ENCODE peak calls at places on chromosome 15, in four cellular contexts. One of them, this sample, is unnamed.

GRCh38 chr15:65460948-65461347 is 38.2 kb upstream of the IGDCC4 start:
- DNase-seq in Panc1: no peak
- DNase-seq in BJ: no peak
- DNase-seq in fibroblast of the aortic adventitia: no peak
- DNase-seq in this sample: no peak

GRCh38 chr15:62779041-62779810 is 263.3 kb upstream of the TPM1 start:
- DNase-seq in Panc1: no peak
- DNase-seq in BJ: no peak
- DNase-seq in fibroblast of the aortic adventitia: peak
- DNase-seq in this sample: no peak

GRCh38 chr15:42355291-42355690 is 4.0 kb upstream of the CAPN3 start:
- DNase-seq in Panc1: no peak
- DNase-seq in BJ: no peak
- DNase-seq in fibroblast of the aortic adventitia: no peak
- DNase-seq in this sample: no peak

GRCh38 chr15:57041416-57041815 is 123.0 kb downstream of the TCF12 start:
- DNase-seq in Panc1: no peak
- DNase-seq in BJ: no peak
- DNase-seq in fibroblast of the aortic adventitia: no peak
- DNase-seq in this sample: no peak

GRCh38 chr15:65067645-65068416 is at the start of gene RASL12:
- DNase-seq in Panc1: no peak
- DNase-seq in BJ: no peak
- DNase-seq in fibroblast of the aortic adventitia: no peak
- DNase-seq in this sample: no peak

GRCh38 chr15:64894395-64895056 is 17.2 kb upstream of the ANKDD1A start:
- DNase-seq in Panc1: no peak
- DNase-seq in BJ: no peak
- DNase-seq in fibroblast of the aortic adventitia: no peak
- DNase-seq in this sample: no peak

GRCh38 chr15:101028772-101029438 is 109.7 kb downstream of the LRRK1 start:
- DNase-seq in Panc1: no peak
- DNase-seq in BJ: no peak
- DNase-seq in fibroblast of the aortic adventitia: no peak
- DNase-seq in this sample: no peak

GRCh38 chr15:85625856-85626255 is 168.9 kb downstream of the KLHL25 start:
- DNase-seq in Panc1: no peak
- DNase-seq in BJ: no peak
- DNase-seq in fibroblast of the aortic adventitia: peak
- DNase-seq in this sample: no peak

GRCh38 chr15:48602358-48603122 is 43.0 kb downstream of the FBN1 start:
- DNase-seq in Panc1: no peak
- DNase-seq in BJ: peak
- DNase-seq in fibroblast of the aortic adventitia: peak
- DNase-seq in this sample: no peak

GRCh38 chr15:81418891-81419290 is 44.9 kb upstream of the TMC3 start:
- DNase-seq in Panc1: no peak
- DNase-seq in BJ: no peak
- DNase-seq in fibroblast of the aortic adventitia: no peak
- DNase-seq in this sample: no peak

GRCh38 chr15:80934761-80935221 is 54.8 kb downstream of the MESD start:
- DNase-seq in Panc1: no peak
- DNase-seq in BJ: no peak
- DNase-seq in fibroblast of the aortic adventitia: peak
- DNase-seq in this sample: peak

GRCh38 chr15:82660378-82660777 is 13.2 kb upstream of the CPEB1 start:
- DNase-seq in Panc1: no peak
- DNase-seq in BJ: no peak
- DNase-seq in fibroblast of the aortic adventitia: no peak
- DNase-seq in this sample: no peak

GRCh38 chr15:73927476-73928240 is 1.4 kb downstream of the LOXL1 start:
- DNase-seq in Panc1: no peak
- DNase-seq in BJ: no peak
- DNase-seq in fibroblast of the aortic adventitia: peak
- DNase-seq in this sample: no peak

GRCh38 chr15:71755571-71755970 is 54.8 kb upstream of the NR2E3 start:
- DNase-seq in Panc1: no peak
- DNase-seq in BJ: no peak
- DNase-seq in fibroblast of the aortic adventitia: no peak
- DNase-seq in this sample: no peak

GRCh38 chr15:22229971-22230815 is 149.9 kb downstream of the OR4M2 start:
- DNase-seq in Panc1: no peak
- DNase-seq in BJ: no peak
- DNase-seq in fibroblast of the aortic adventitia: no peak
- DNase-seq in this sample: no peak

GRCh38 chr15:99340347-99340746 is 89.1 kb downstream of the LRRC28 start:
- DNase-seq in Panc1: no peak
- DNase-seq in BJ: no peak
- DNase-seq in fibroblast of the aortic adventitia: no peak
- DNase-seq in this sample: no peak

GRCh38 chr15:93031103-93031464 is 57.9 kb downstream of the RGMA start:
- DNase-seq in Panc1: no peak
- DNase-seq in BJ: no peak
- DNase-seq in fibroblast of the aortic adventitia: no peak
- DNase-seq in this sample: no peak

GRCh38 chr15:69132935-69133861 is 27.2 kb upstream of the GLCE start:
- DNase-seq in Panc1: no peak
- DNase-seq in BJ: no peak
- DNase-seq in fibroblast of the aortic adventitia: no peak
- DNase-seq in this sample: no peak

GRCh38 chr15:39669671-39670070 is 88.8 kb downstream of the THBS1 start:
- DNase-seq in Panc1: no peak
- DNase-seq in BJ: no peak
- DNase-seq in fibroblast of the aortic adventitia: no peak
- DNase-seq in this sample: no peak

GRCh38 chr15:71444866-71445590 is 329.8 kb downstream of the THSD4 start:
- DNase-seq in Panc1: no peak
- DNase-seq in BJ: no peak
- DNase-seq in fibroblast of the aortic adventitia: no peak
- DNase-seq in this sample: no peak

GRCh38 chr15:88617790-88618189 is 3.4 kb upstream of the AEN start:
- DNase-seq in Panc1: no peak
- DNase-seq in BJ: no peak
- DNase-seq in fibroblast of the aortic adventitia: no peak
- DNase-seq in this sample: no peak

GRCh38 chr15:79332824-79333510 is 22.1 kb downstream of the TMED3 start:
- DNase-seq in Panc1: no peak
- DNase-seq in BJ: no peak
- DNase-seq in fibroblast of the aortic adventitia: no peak
- DNase-seq in this sample: no peak

GRCh38 chr15:65326109-65326508 is 21.6 kb downstream of the RNU5B-1 start:
- DNase-seq in Panc1: no peak
- DNase-seq in BJ: no peak
- DNase-seq in fibroblast of the aortic adventitia: no peak
- DNase-seq in this sample: no peak

GRCh38 chr15:71186267-71186666 is 71.0 kb downstream of the THSD4 start:
- DNase-seq in Panc1: no peak
- DNase-seq in BJ: no peak
- DNase-seq in fibroblast of the aortic adventitia: no peak
- DNase-seq in this sample: no peak

GRCh38 chr15:33742807-33743206 is 225.5 kb upstream of the CHRM5 start:
- DNase-seq in Panc1: no peak
- DNase-seq in BJ: peak
- DNase-seq in fibroblast of the aortic adventitia: peak
- DNase-seq in this sample: peak

GRCh38 chr15:40680151-40680550 is 14.8 kb upstream of the RAD51 start:
- DNase-seq in Panc1: no peak
- DNase-seq in BJ: no peak
- DNase-seq in fibroblast of the aortic adventitia: no peak
- DNase-seq in this sample: no peak

GRCh38 chr15:38514601-38515000 is 50.0 kb downstream of the RASGRP1 start:
- DNase-seq in Panc1: no peak
- DNase-seq in BJ: no peak
- DNase-seq in fibroblast of the aortic adventitia: no peak
- DNase-seq in this sample: no peak

GRCh38 chr15:38708672-38709188 is 144.1 kb upstream of the RASGRP1 start:
- DNase-seq in Panc1: no peak
- DNase-seq in BJ: no peak
- DNase-seq in fibroblast of the aortic adventitia: no peak
- DNase-seq in this sample: no peak

GRCh38 chr15:100831466-100831865 is 48.2 kb upstream of the ALDH1A3 start:
- DNase-seq in Panc1: no peak
- DNase-seq in BJ: no peak
- DNase-seq in fibroblast of the aortic adventitia: no peak
- DNase-seq in this sample: no peak

GRCh38 chr15:92069308-92070244 is 216.1 kb downstream of the SLCO3A1 start:
- DNase-seq in Panc1: no peak
- DNase-seq in BJ: peak
- DNase-seq in fibroblast of the aortic adventitia: peak
- DNase-seq in this sample: peak

GRCh38 chr15:39721893-39722292 is 60.7 kb downstream of the FSIP1 start:
- DNase-seq in Panc1: no peak
- DNase-seq in BJ: no peak
- DNase-seq in fibroblast of the aortic adventitia: no peak
- DNase-seq in this sample: no peak

DNA sequence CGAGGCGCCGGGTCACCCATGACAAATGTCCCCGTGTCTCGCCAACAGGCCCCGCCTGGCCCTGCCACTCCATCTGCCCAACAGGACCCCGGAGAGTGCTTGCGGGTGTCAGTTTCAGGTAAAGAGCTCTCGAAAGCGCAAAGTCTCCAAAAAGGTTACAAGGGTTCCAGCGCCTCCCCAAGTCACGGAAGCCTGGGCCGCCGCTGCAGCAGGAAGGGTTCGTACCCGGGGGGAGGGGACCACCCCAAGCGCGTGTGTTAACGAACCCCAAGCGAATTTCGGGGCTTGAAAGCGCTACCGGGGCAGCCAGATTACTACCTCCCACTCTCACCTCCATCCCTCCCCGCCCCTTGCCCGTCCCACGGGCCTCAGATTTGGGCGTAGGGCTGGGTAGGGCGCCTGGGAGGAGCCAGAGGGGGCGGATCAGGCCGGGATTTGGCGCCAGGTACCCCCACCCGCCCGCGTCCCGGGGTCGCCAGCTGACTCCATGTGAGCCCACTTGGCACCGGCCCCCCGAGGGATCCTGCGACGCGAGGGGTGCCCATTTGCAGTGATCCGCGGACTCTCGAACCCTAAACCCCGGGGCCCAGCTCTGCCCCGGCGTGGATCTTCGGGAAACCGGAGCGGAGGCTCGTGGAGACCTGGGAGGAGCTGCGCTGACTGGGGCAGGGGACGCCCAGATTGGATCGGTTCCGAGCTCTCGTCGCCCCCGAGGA is 85.9 kb downstream of the NR2F2 start:
- DNase-seq in Panc1: no peak
- DNase-seq in BJ: no peak
- DNase-seq in fibroblast of the aortic adventitia: no peak
- DNase-seq in this sample: no peak
- H3K4me3 ChIP-seq in Panc1: no peak
- H3K4me3 ChIP-seq in BJ: no peak
- H3K4me3 ChIP-seq in fibroblast of the aortic adventitia: no peak
- H3K4me3 ChIP-seq in this sample: peak

DNA sequence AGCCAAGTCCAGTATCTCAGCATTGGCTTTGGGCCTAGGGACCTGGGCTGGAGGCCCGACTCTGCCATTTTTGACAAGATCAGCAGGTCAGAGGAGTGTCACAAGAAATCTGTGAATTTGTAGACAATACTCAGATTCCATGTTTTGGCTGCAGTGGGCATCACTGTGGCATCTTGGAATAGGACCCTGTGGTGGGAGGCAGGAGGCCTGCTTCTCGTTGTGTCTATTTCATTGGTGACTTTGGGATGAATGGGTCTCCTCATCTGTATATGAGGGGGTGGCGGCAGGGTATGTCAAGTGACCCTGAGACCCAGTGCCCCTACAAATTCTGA is 3.3 kb downstream of the C15orf39 start:
- DNase-seq in Panc1: no peak
- DNase-seq in BJ: no peak
- DNase-seq in fibroblast of the aortic adventitia: no peak
- DNase-seq in this sample: no peak
- TF ChIP-seq CTCF in Panc1: no peak
- TF ChIP-seq CTCF in BJ: no peak
- TF ChIP-seq CTCF in fibroblast of the aortic adventitia: no peak
- TF ChIP-seq CTCF in this sample: no peak

DNA sequence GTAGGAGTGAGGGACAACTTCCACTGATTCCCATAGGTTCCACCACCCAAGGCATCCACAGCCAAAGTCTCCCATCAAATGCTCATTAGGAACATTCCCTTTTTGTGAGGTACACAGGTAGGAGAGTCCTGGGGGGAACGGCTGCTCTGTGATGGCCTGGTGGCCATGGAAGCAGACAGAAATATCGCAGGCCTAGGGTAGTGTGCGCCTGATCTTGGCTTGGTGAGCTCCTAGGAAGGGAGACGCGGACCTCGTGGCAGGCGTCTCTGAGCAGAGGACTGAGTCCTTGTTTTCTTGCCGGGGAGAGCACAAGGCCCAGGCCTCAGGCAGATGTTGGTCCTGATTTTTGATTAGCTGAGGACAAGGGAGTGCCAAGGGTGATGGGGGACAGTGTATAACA is 99.5 kb downstream of the SNRPN start:
- DNase-seq in Panc1: no peak
- DNase-seq in BJ: no peak
- DNase-seq in fibroblast of the aortic adventitia: no peak
- DNase-seq in this sample: no peak
- H3K4me3 ChIP-seq in Panc1: no peak
- H3K4me3 ChIP-seq in BJ: no peak
- H3K4me3 ChIP-seq in fibroblast of the aortic adventitia: no peak
- H3K4me3 ChIP-seq in this sample: no peak

GRCh38 chr15:58840048-58840447 is 68.9 kb downstream of the MINDY2 start:
- DNase-seq in Panc1: no peak
- DNase-seq in BJ: peak
- DNase-seq in fibroblast of the aortic adventitia: peak
- DNase-seq in this sample: no peak

GRCh38 chr15:58842713-58843396 is 71.8 kb downstream of the MINDY2 start:
- DNase-seq in Panc1: no peak
- DNase-seq in BJ: no peak
- DNase-seq in fibroblast of the aortic adventitia: no peak
- DNase-seq in this sample: no peak

DNA sequence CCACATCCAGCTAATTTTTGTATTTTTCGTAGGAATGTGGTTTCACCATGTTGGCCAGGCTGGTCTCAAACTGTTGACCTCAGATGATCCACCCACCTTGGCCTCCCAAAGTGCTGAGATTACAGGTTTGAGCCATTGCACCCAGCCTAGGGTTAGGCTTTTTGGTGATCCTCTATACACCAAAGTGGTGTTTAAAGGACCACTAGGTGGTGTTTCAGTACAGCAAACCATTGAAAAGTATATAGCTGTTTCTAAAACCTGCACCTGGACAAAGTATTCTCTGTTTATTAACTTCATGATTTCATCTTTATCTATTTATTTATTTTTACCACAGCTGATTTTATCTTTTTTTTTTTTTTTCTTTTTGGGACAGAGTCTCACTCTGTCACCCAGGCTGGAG is 68.4 kb downstream of the MINDY2 start:
- DNase-seq in Panc1: no peak
- DNase-seq in BJ: no peak
- DNase-seq in fibroblast of the aortic adventitia: peak
- DNase-seq in this sample: no peak
- TF ChIP-seq CTCF in Panc1: peak
- TF ChIP-seq CTCF in BJ: peak
- TF ChIP-seq CTCF in fibroblast of the aortic adventitia: peak
- TF ChIP-seq CTCF in this sample: peak

GRCh38 chr15:55481842-55482241 is 26.2 kb downstream of the DNAAF4 start:
- DNase-seq in Panc1: no peak
- DNase-seq in BJ: no peak
- DNase-seq in fibroblast of the aortic adventitia: no peak
- DNase-seq in this sample: no peak
- H3K4me3 ChIP-seq in Panc1: no peak
- H3K4me3 ChIP-seq in BJ: no peak
- H3K4me3 ChIP-seq in fibroblast of the aortic adventitia: no peak
- H3K4me3 ChIP-seq in this sample: no peak

GRCh38 chr15:67862771-67863441 is 23.1 kb upstream of the RNU6-1 start:
- DNase-seq in Panc1: no peak
- DNase-seq in BJ: no peak
- DNase-seq in fibroblast of the aortic adventitia: no peak
- DNase-seq in this sample: no peak
- TF ChIP-seq CTCF in Panc1: no peak
- TF ChIP-seq CTCF in BJ: no peak
- TF ChIP-seq CTCF in fibroblast of the aortic adventitia: no peak
- TF ChIP-seq CTCF in this sample: no peak

This sample was measured in epithelial cell of proximal tubule.